ENCODE peak calls at places on chromosomes 2 and 18, in six cellular contexts. Q, P, Z, K, H and G are unnamed samples.

GRCh38 chr2:239299218-239299939 is 101.4 kb downstream of the HDAC4 start:
- DNase-seq in Q (no peak), P (no peak), Z (no peak), K (no peak), H (no peak), G (no peak)

GRCh38 chr2:9232166-9232479 is 25.5 kb downstream of the ASAP2 start:
- DNase-seq in Z (no peak), Q (no peak), P (no peak), K (no peak), H (no peak), G (peak; percentile 52)

GRCh38 chr18:23619388-23619873 is 33.1 kb upstream of the NPC1 start:
- DNase-seq in H (no peak), P (no peak), Q (no peak), K (peak; percentile 13), Z (no peak), G (no peak)

GRCh38 chr2:201965550-201965949 is 68.1 kb upstream of the FZD7 start:
- DNase-seq in Z (no peak), H (no peak), Q (no peak), P (no peak), K (no peak), G (no peak)

GRCh38 chr2:73283545-73284295 is 558 bp downstream of the FBXO41 start:
- DNase-seq in K (no peak), Z (no peak), H (peak; percentile 59), P (peak; percentile 18), Q (no peak), G (no peak)

GRCh38 chr2:16650287-16651249 is 15.1 kb downstream of the CYRIA start:
- DNase-seq in Z (peak; percentile 78), Q (no peak), H (peak; percentile 53), P (no peak), K (peak; percentile 82), G (no peak)

GRCh38 chr2:227456772-227457171 is 15.2 kb upstream of the AGFG1 start:
- DNase-seq in P (no peak), K (no peak), Q (no peak), H (no peak), Z (peak; percentile 79), G (no peak)

GRCh38 chr2:207870814-207871213 is 101.1 kb upstream of the FZD5 start:
- DNase-seq in H (no peak), Q (no peak), K (no peak), Z (no peak), P (no peak), G (no peak)

GRCh38 chr18:21968334-21968733 is 201.1 kb upstream of the GATA6 start:
- DNase-seq in Q (no peak), Z (no peak), K (no peak), P (no peak), H (no peak), G (no peak)

GRCh38 chr2:239193925-239194687 is 206.7 kb downstream of the HDAC4 start:
- DNase-seq in P (no peak), K (no peak), Q (no peak), Z (no peak), H (no peak), G (no peak)

GRCh38 chr2:152047826-152048476 is 50.9 kb downstream of the CACNB4 start:
- DNase-seq in H (peak; percentile 39), Z (no peak), P (no peak), K (no peak), Q (no peak), G (no peak)

GRCh38 chr2:173076557-173077345 is 1.1 kb downstream of the MAP3K20 start:
- DNase-seq in K (peak; percentile 71), Z (peak; percentile 48), P (peak; percentile 8), Q (no peak), H (no peak), G (no peak)

GRCh38 chr18:21934766-21935015 is 194.1 kb downstream of the MIB1 start:
- DNase-seq in H (no peak), P (no peak), Z (no peak), K (no peak), Q (no peak), G (no peak)

GRCh38 chr2:99865818-99866676 is 276.3 kb downstream of the AFF3 start:
- DNase-seq in Q (peak; percentile 87), Z (peak; percentile 39), K (no peak), H (no peak), P (no peak), G (no peak)

GRCh38 chr2:120405769-120406119 is 59.8 kb downstream of the INHBB start:
- DNase-seq in Q (no peak), P (no peak), H (no peak), Z (no peak), K (no peak), G (no peak)

GRCh38 chr2:8882094-8882493 is 44.7 kb upstream of the KIDINS220 start:
- DNase-seq in Z (peak; percentile 26), P (no peak), K (peak; percentile 61), H (peak; percentile 48), Q (no peak), G (no peak)

GRCh38 chr2:98556634-98557033 is 51.7 kb downstream of the COA5 start:
- DNase-seq in K (no peak), H (peak; percentile 8), Z (no peak), P (no peak), Q (no peak), G (no peak)

GRCh38 chr2:65177754-65178442 is 48.0 kb upstream of the RAB1A start:
- DNase-seq in K (no peak), H (no peak), Q (no peak), Z (no peak), P (no peak), G (no peak)

GRCh38 chr18:79496978-79497637 is 101.4 kb downstream of the NFATC1 start:
- DNase-seq in K (peak; percentile 88), H (no peak), Q (no peak), Z (peak; percentile 57), P (no peak), G (no peak)

GRCh38 chr2:63192169-63192888 is 141.7 kb downstream of the OTX1 start:
- DNase-seq in Q (no peak), K (no peak), P (no peak), Z (no peak), H (no peak), G (no peak)

GRCh38 chr2:101679037-101679726 is 18.3 kb upstream of the MAP4K4 start:
- DNase-seq in Q (peak; percentile 57), H (no peak), P (no peak), K (peak; percentile 76), Z (peak; percentile 84), G (no peak)

GRCh38 chr18:7545734-7546133 is 21.4 kb upstream of the PTPRM start:
- DNase-seq in K (peak; percentile 82), Q (no peak), P (no peak), Z (peak; percentile 73), H (no peak), G (no peak)

GRCh38 chr2:42809131-42809875 is 16.9 kb upstream of the HAAO start:
- DNase-seq in K (peak; percentile 82), Q (no peak), P (no peak), Z (no peak), H (peak; percentile 66), G (no peak)

GRCh38 chr2:10668402-10669012 is 21.3 kb downstream of the NOL10 start:
- DNase-seq in P (no peak), Q (no peak), K (peak; percentile 80), Z (peak; percentile 69), H (peak; percentile 69), G (no peak)

GRCh38 chr2:186460465-186460864 is 25.6 kb upstream of the ZC3H15 start:
- DNase-seq in K (peak; percentile 46), Q (no peak), P (no peak), Z (peak; percentile 32), H (no peak), G (no peak)

GRCh38 chr2:238978507-238978906 is 130.6 kb downstream of the TWIST2 start:
- DNase-seq in K (no peak), H (no peak), P (no peak), Q (no peak), Z (no peak), G (no peak)

GRCh38 chr18:13112982-13113381 is 105.6 kb upstream of the LDLRAD4 start:
- DNase-seq in H (peak; percentile 35), K (peak; percentile 27), Z (peak; percentile 51), Q (no peak), P (no peak), G (no peak)

GRCh38 chr2:207229161-207229560 is 63.4 kb upstream of the KLF7 start:
- DNase-seq in K (no peak), Q (no peak), P (no peak), Z (no peak), H (no peak), G (no peak)

GRCh38 chr2:12539771-12540170 is 177.0 kb upstream of the TRIB2 start:
- DNase-seq in H (no peak), P (no peak), Z (no peak), K (no peak), Q (no peak), G (no peak)

GRCh38 chr2:168816369-168816768 is 13.9 kb downstream of the NOSTRIN start:
- DNase-seq in K (peak; percentile 89), Q (peak; percentile 59), Z (peak; percentile 87), P (no peak), H (no peak), G (no peak)

GRCh38 chr2:11065833-11066232 is 89.4 kb upstream of the SLC66A3 start:
- DNase-seq in K (no peak), Z (no peak), H (no peak), P (no peak), Q (no peak), G (no peak)

GRCh38 chr2:187689372-187689771 is 135.1 kb upstream of the TFPI start:
- DNase-seq in Z (peak; percentile 74), P (no peak), K (peak; percentile 48), Q (peak; percentile 5), H (no peak), G (no peak)

GRCh38 chr2:165328272-165328671 is 89.1 kb downstream of the SCN2A start:
- DNase-seq in P (no peak), K (no peak), Q (no peak), Z (no peak), H (peak; percentile 3), G (no peak)

GRCh38 chr2:224359569-224359968 is 42.3 kb downstream of the FAM124B start:
- DNase-seq in Q (no peak), P (no peak), H (peak; percentile 31), Z (no peak), K (peak; percentile 9), G (no peak)

GRCh38 chr18:28411806-28412205 is 234.9 kb upstream of the CDH2 start:
- DNase-seq in P (no peak), K (peak; percentile 67), Q (peak; percentile 76), H (no peak), Z (no peak), G (peak; percentile 14)

GRCh38 chr18:56402872-56403516 is 235.4 kb downstream of the TXNL1 start:
- DNase-seq in P (no peak), Z (peak; percentile 90), H (no peak), Q (peak; percentile 85), K (peak; percentile 95), G (peak; percentile 73)